ENCODE peak calls at places on chromosome 15, in nine cellular contexts. D is cardiac muscle cell, F is IMR-90, R is A549, L is Peyer's patch, T is heart right ventricle, M is Panc1, A is breast epithelium, V is uterus. Z is an unnamed sample.

GRCh38 chr15:100929641-100930042 is 10.5 kb downstream of the LRRK1 start:
- DNase-seq in T (no peak), V (no peak), F (no peak), L (no peak), M (no peak), A (no peak), D (peak; percentile 37), R (no peak), Z (no peak)

GRCh38 chr15:27059610-27060202 is 88.7 kb downstream of the GABRG3 start:
- DNase-seq in T (no peak), D (peak; percentile 78), V (no peak), L (no peak), R (peak; percentile 75), A (no peak), F (peak; percentile 11), M (no peak), Z (no peak)

GRCh38 chr15:49038382-49038781 is 7.9 kb downstream of the SECISBP2L start:
- DNase-seq in D (no peak), L (no peak), R (no peak), A (no peak), V (no peak), T (no peak), F (no peak), M (no peak), Z (no peak)

GRCh38 chr15:69896606-69897005 is 201.1 kb downstream of the TLE3 start:
- DNase-seq in M (no peak), D (no peak), A (no peak), F (no peak), V (no peak), T (no peak), R (no peak), L (no peak), Z (no peak)

GRCh38 chr15:68797157-68797556 is 23.5 kb downstream of the ANP32A start:
- DNase-seq in R (no peak), A (no peak), M (no peak), F (peak; percentile 45), T (no peak), L (no peak), D (no peak), V (no peak), Z (no peak)

GRCh38 chr15:47505712-47506542 is 211.4 kb upstream of the SEMA6D start:
- DNase-seq in M (no peak), D (peak; percentile 32), L (no peak), R (no peak), T (no peak), A (peak; percentile 17), F (peak; percentile 74), V (no peak), Z (no peak)

GRCh38 chr15:100373037-100373896 is 31.5 kb upstream of the ADAMTS17 start:
- DNase-seq in D (no peak), L (no peak), A (no peak), T (no peak), V (peak; percentile 18), F (no peak), M (no peak), R (no peak), Z (no peak)

GRCh38 chr15:51861557-51862350 is 32.3 kb downstream of the TMOD3 start:
- DNase-seq in L (peak; percentile 22), M (no peak), R (no peak), V (no peak), D (no peak), A (no peak), F (no peak), T (no peak), Z (no peak)

GRCh38 chr15:85477730-85478129 is 97.3 kb downstream of the AKAP13 start:
- DNase-seq in V (no peak), R (peak; percentile 43), D (no peak), M (no peak), T (no peak), F (peak; percentile 86), L (no peak), A (no peak), Z (no peak)

GRCh38 chr15:72907733-72908132 is 124.2 kb upstream of the ADPGK start:
- DNase-seq in L (no peak), D (peak; percentile 95), V (no peak), M (no peak), R (no peak), F (no peak), T (peak; percentile 18), A (no peak), Z (peak; percentile 24)

GRCh38 chr15:89863918-89864317 is 29.9 kb downstream of the AP3S2 start:
- DNase-seq in R (no peak), D (no peak), A (no peak), M (no peak), T (no peak), V (no peak), L (no peak), F (no peak), Z (no peak)

GRCh38 chr15:35827949-35828348 is 282.0 kb upstream of the DPH6 start:
- DNase-seq in L (no peak), F (no peak), V (no peak), A (no peak), M (no peak), D (no peak), T (no peak), R (no peak), Z (no peak)

GRCh38 chr15:92904832-92905640 is 4.9 kb downstream of the CHD2 start:
- DNase-seq in F (no peak), L (no peak), M (no peak), D (no peak), T (no peak), R (peak; percentile 53), V (no peak), A (no peak), Z (no peak)

GRCh38 chr15:92906563-92907081 is 6.5 kb downstream of the CHD2 start:
- DNase-seq in T (no peak), A (no peak), M (no peak), R (peak; percentile 78), V (no peak), D (no peak), L (peak; percentile 55), F (peak; percentile 74), Z (no peak)

GRCh38 chr15:92907880-92908279 is 7.8 kb downstream of the CHD2 start:
- DNase-seq in D (no peak), T (no peak), R (peak; percentile 78), M (no peak), L (no peak), V (peak; percentile 46), F (peak; percentile 90), A (no peak), Z (no peak)

GRCh38 chr15:92907229-92907628 is 7.1 kb downstream of the CHD2 start:
- DNase-seq in D (no peak), M (no peak), V (no peak), L (no peak), F (no peak), T (no peak), R (peak; percentile 44), A (no peak), Z (no peak)

DNA sequence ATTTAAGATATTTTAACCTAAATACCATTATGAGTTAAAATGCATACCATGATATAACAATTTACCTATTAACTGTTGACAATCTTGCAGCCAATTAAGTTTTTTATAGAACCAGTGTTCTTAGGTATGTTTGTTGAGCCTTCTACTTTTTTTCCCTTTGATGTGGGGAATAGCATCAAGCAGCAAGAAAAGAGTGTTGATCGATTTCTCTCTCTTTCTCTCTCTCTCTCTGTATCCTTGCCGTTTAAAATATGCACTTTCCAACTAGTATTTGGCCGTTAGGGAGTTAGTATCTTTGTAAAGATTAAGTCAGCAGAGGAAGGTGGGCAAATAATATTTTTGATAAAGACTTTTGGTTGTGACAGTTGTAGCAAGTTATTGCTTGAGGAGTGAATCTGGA is 5.9 kb downstream of the CHD2 start:
- DNase-seq in D (no peak), A (no peak), L (no peak), T (no peak), F (no peak), M (no peak), V (no peak), R (no peak), Z (no peak)
- H3K4me1 ChIP-seq in D (peaks cover 49% of the 10 kb centered on the region), A (peaks cover 26% of the 10 kb centered on the region), L (peaks cover 4% of the 10 kb centered on the region), T (peaks cover 75% of the 10 kb centered on the region), F (peaks cover 22% of the 10 kb centered on the region), M (peaks cover 67% of the 10 kb centered on the region), V (peaks cover 4% of the 10 kb centered on the region), R (peaks cover 60% of the 10 kb centered on the region), Z (peaks cover 52% of the 10 kb centered on the region)

DNA sequence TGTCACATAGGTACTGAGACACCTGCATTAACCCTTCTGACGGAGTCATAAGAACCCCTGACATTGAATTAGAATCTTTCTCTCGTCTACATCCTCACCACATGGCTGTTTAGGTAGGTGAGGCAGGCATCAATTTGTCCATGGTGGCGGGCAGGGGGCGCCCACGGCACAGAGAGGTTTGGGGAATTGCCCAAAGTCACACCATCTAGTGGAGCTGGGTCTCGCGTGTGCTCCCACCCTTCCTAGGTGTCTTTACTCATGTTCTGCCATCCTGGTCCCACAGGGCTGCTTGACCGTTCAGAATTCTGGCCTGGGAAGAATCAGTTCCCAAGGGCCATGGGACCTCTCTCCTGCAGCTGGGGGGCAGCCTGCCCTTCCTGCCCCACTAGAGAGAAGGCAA is 14.7 kb upstream of the DLL4 start:
- DNase-seq in R (no peak), A (no peak), V (no peak), D (no peak), M (no peak), F (no peak), L (no peak), T (no peak), Z (no peak)
- TF ChIP-seq CTCF in R (peak; percentile 18), A (no peak), V (no peak), D (no peak), M (no peak), F (peak; percentile 1), L (no peak), T (no peak), Z (no peak)

GRCh38 chr15:92900712-92901052 is 558 bp downstream of the CHD2 start:
- DNase-seq in V (no peak), L (no peak), M (peak; percentile 41), R (peak; percentile 50), F (no peak), A (no peak), T (no peak), D (no peak), Z (no peak)
- H3K4me1 ChIP-seq in V (peaks cover 2% of the 10 kb centered on the region), L (no peaks in the 10 kb centered on the region), M (peaks cover 27% of the 10 kb centered on the region), R (peaks cover 20% of the 10 kb centered on the region), F (peaks cover 2% of the 10 kb centered on the region), A (no peaks in the 10 kb centered on the region), T (peaks cover 57% of the 10 kb centered on the region), D (peaks cover 14% of the 10 kb centered on the region), Z (no peaks in the 10 kb centered on the region)

GRCh38 chr15:25985179-25985578 is 122.1 kb upstream of the ATP10A start:
- DNase-seq in A (no peak), L (no peak), D (no peak), M (no peak), V (no peak), F (no peak), R (no peak), T (no peak), Z (no peak)

GRCh38 chr15:25987638-25988037 is 124.5 kb upstream of the ATP10A start:
- DNase-seq in F (no peak), T (no peak), R (no peak), M (no peak), L (no peak), V (no peak), A (no peak), D (no peak), Z (no peak)

GRCh38 chr15:25990245-25990644 is 127.1 kb upstream of the ATP10A start:
- DNase-seq in L (no peak), R (no peak), A (no peak), T (no peak), M (no peak), V (no peak), F (no peak), D (no peak), Z (no peak)

DNA sequence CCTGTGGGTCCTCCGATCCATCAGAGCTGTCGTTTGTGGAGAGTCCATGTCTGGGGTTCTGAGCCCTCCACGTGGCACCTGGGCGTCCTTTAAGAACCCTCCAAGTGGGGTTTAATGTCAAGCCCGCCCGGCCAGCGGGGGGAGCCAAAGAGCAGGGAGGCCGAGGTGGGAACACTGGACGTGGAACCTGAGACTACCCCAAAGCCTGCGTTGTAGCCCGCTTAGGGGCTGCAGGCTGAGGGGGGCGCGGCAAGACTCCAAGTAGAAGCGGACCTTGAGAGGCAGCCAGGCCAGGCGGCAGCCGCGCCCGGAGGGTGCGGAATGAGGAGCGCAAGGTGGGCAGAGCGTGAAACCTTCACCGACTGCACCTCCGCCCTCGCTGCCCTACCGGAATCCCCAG is 126.2 kb upstream of the ATP10A start:
- DNase-seq in D (no peak), L (no peak), F (no peak), T (no peak), V (no peak), M (no peak), R (no peak), A (no peak), Z (no peak)
- TF ChIP-seq CTCF in D (no peak), L (no peak), F (no peak), T (no peak), V (no peak), M (peak; percentile 29), R (no peak), A (no peak), Z (no peak)

Z was measured in pancreas.